ENCODE peak calls at places on chromosomes 6 and 20, in six cellular contexts. U is HepG2, R is H1, H is K562, I is GM12878, A is GM12891. M is an unnamed sample.

GRCh38 chr6:72522735-72523141 is 99.1 kb upstream of the KCNQ5 start:
- DNase-seq in U (peak), R (peak), H (peak), I (no peak), A (no peak), M (no peak)

GRCh38 chr20:33167859-33168258 is at the start of gene BPIFA2:
- DNase-seq in U (no peak), R (no peak), H (no peak), I (no peak), A (no peak), M (no peak)

GRCh38 chr6:51350308-51350904 is 531.7 kb downstream of the TFAP2B start:
- DNase-seq in U (no peak), R (no peak), H (peak), I (no peak), A (no peak), M (no peak)

GRCh38 chr6:90008189-90008907 is 114.1 kb downstream of the GJA10 start:
- DNase-seq in U (no peak), R (no peak), H (no peak), I (peak), A (no peak), M (no peak)

GRCh38 chr20:1333462-1334369 is 4.8 kb upstream of the SDCBP2 start:
- DNase-seq in U (no peak), R (peak), H (no peak), I (no peak), A (no peak), M (no peak)

GRCh38 chr6:160137989-160138835 is 16.6 kb downstream of the SLC22A1 start:
- DNase-seq in U (peak), R (peak), H (peak), I (peak), A (peak), M (no peak)

GRCh38 chr6:52416629-52417151 is 3.5 kb upstream of the EFHC1 start:
- DNase-seq in U (peak), R (no peak), H (peak), I (peak), A (no peak), M (no peak)

GRCh38 chr20:32908334-32909292 is 49.9 kb downstream of the EFCAB8 start:
- DNase-seq in U (no peak), R (no peak), H (no peak), I (no peak), A (no peak), M (no peak)

GRCh38 chr6:41723178-41723935 is 12.1 kb downstream of the TFEB start:
- DNase-seq in U (peak), R (no peak), H (peak), I (no peak), A (peak), M (peak)

GRCh38 chr6:3326981-3327380 is 68.2 kb downstream of the PSMG4 start:
- DNase-seq in U (no peak), R (no peak), H (no peak), I (no peak), A (no peak), M (no peak)

GRCh38 chr20:25087186-25087929 is 5.4 kb upstream of the VSX1 start:
- DNase-seq in U (no peak), R (peak), H (no peak), I (no peak), A (no peak), M (no peak)

GRCh38 chr20:6178537-6178936 is 55.7 kb upstream of the FERMT1 start:
- DNase-seq in U (peak), R (no peak), H (no peak), I (no peak), A (no peak), M (no peak)

GRCh38 chr6:126792340-126792739 is 326.1 kb upstream of the RSPO3 start:
- DNase-seq in U (no peak), R (no peak), H (no peak), I (no peak), A (no peak), M (no peak)

GRCh38 chr6:138088307-138088744 is 18.9 kb downstream of the PERP start:
- DNase-seq in U (peak), R (no peak), H (no peak), I (no peak), A (no peak), M (no peak)

GRCh38 chr6:15677822-15678221 is 15.0 kb upstream of the DTNBP1 start:
- DNase-seq in U (no peak), R (no peak), H (no peak), I (no peak), A (no peak), M (no peak)

GRCh38 chr20:40990542-40991120 is 38.0 kb upstream of the TOP1 start:
- DNase-seq in U (peak), R (peak), H (peak), I (peak), A (no peak), M (peak)

GRCh38 chr6:132392792-132393191 is 8.5 kb downstream of the MOXD1 start:
- DNase-seq in U (peak), R (no peak), H (no peak), I (no peak), A (no peak), M (no peak)

GRCh38 chr6:133741375-133741861 is 147.5 kb upstream of the TCF21 start:
- DNase-seq in U (no peak), R (no peak), H (no peak), I (no peak), A (no peak), M (no peak)

GRCh38 chr20:10985536-10985935 is 311.7 kb upstream of the JAG1 start:
- DNase-seq in U (no peak), R (no peak), H (no peak), I (no peak), A (no peak), M (no peak)

GRCh38 chr6:12548526-12548925 is 168.0 kb upstream of the PHACTR1 start:
- DNase-seq in U (no peak), R (no peak), H (no peak), I (no peak), A (no peak), M (no peak)

GRCh38 chr6:24113891-24114290 is 12.1 kb upstream of the NRSN1 start:
- DNase-seq in U (no peak), R (no peak), H (no peak), I (no peak), A (no peak), M (no peak)
- TF ChIP-seq TAF1 in U (no peak), R (no peak), H (no peak), I (no peak), A (no peak), M (no peak)

DNA sequence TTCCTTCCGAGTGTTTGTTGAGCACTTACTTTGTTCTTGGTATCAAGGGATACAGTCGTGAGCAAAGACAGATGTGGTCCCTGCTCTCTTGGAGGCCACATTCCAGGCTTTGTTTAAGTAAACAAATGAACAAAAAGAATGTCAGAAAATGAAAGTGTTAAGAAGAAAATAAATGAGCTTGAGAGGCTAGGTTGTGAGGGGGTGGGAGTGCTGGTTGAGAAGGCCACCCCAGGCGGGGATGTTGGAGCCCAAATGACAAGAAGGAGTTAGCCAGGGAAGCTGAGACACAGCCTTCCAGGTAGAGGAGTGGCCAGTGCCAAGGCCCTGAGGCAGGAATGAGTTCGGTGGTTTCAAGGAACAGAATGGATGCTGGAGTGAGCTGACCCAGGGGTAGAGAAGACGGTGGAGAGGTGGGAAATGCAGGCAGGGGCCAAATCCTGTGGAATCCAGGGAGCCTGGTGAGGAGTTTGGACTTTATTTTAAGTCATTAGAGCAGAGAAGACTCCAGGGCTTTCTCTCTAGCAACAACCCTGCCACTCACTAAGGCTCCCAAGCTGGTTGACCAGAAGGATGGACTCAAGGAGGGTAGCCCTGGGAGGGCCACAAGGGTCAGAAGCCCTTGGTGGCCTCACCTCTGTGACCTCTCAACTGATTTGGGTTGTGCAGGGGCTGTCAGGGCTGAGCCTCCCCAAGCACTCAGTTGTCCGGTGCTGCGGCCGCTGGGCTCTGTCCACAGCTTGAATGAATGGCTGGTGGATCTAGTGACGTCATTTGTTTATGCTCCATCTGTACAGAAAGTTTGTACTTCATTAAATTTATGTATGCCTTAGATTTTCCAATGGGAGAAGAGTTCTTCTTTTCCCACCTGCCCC is 66.0 kb upstream of the STX16 start:
- DNase-seq in U (no peak), R (no peak), H (no peak), I (no peak), A (no peak), M (no peak)
- TF ChIP-seq POLR2AphosphoS5 in U (no peak), R (no peak), H (no peak), I (no peak), A (no peak), M (no peak)

GRCh38 chr20:51378171-51378928 is 164.2 kb downstream of the NFATC2 start:
- DNase-seq in U (no peak), R (peak), H (peak), I (no peak), A (no peak), M (no peak)

GRCh38 chr20:51375561-51375960 is 167.0 kb downstream of the NFATC2 start:
- DNase-seq in U (no peak), R (no peak), H (no peak), I (no peak), A (no peak), M (no peak)

GRCh38 chr20:51374961-51375360 is 167.6 kb downstream of the NFATC2 start:
- DNase-seq in U (no peak), R (no peak), H (no peak), I (no peak), A (no peak), M (no peak)

GRCh38 chr20:51376121-51376520 is 166.4 kb downstream of the NFATC2 start:
- DNase-seq in U (no peak), R (no peak), H (no peak), I (no peak), A (no peak), M (no peak)

GRCh38 chr20:51377132-51377531 is 165.4 kb downstream of the NFATC2 start:
- DNase-seq in U (no peak), R (no peak), H (no peak), I (no peak), A (no peak), M (no peak)
- TF ChIP-seq POLR2A in U (no peak), R (no peak), H (no peak), I (no peak), A (no peak), M (no peak)

DNA sequence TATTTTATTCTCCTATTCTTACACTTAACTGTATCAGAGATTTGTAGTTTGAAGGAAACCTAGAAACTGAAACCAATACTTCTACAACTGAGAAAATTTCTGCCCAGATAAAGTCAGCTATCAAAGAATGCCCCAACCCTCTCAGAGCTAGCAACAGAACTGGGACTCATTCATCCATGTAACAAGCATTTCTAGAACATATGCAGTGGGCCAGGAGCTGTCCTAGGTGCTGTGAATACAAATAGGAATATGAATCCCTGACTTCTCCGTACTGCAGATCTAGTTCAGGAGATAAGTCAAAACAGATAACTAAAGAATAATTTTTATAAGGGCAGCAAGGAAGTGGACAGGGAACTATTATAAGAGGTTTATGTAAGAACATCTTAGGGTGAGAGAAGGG is 654.1 kb upstream of the NOX3 start:
- DNase-seq in U (no peak), R (no peak), H (no peak), I (no peak), A (no peak), M (no peak)
- TF ChIP-seq TAF1 in U (no peak), R (no peak), H (no peak), I (no peak), A (no peak), M (no peak)

M was measured in GM12892.